ENCODE peak calls at places on chromosomes 5 and 9, in five cellular contexts. G is uterus, T is body of pancreas, X is EH, Y is HuH-7. C is an unnamed sample.

GRCh38 chr5:76546497-76547102 is 76.6 kb downstream of the F2RL2 start:
- DNase-seq in G (no peak), T (no peak), X (no peak), Y (no peak), C (no peak)

GRCh38 chr5:54140247-54140646 is 170.1 kb downstream of the ARL15 start:
- DNase-seq in G (no peak), T (no peak), X (no peak), Y (no peak), C (no peak)

GRCh38 chr9:89226076-89226475 is 47.5 kb upstream of the SHC3 start:
- DNase-seq in G (peak; percentile 79), T (no peak), X (peak; percentile 23), Y (no peak), C (no peak)

GRCh38 chr5:154901276-154901675 is 36.7 kb downstream of the GEMIN5 start:
- DNase-seq in G (no peak), T (no peak), X (peak; percentile 5), Y (no peak), C (no peak)

GRCh38 chr5:176702952-176703641 is 55.8 kb downstream of the TSPAN17 start:
- DNase-seq in G (no peak), T (no peak), X (no peak), Y (no peak), C (no peak)

GRCh38 chr5:965604-966344 is 42.8 kb upstream of the NKD2 start:
- DNase-seq in G (no peak), T (no peak), X (no peak), Y (no peak), C (no peak)

GRCh38 chr9:118059520-118060278 is 355.5 kb downstream of the TLR4 start:
- DNase-seq in G (no peak), T (no peak), X (peak; percentile 29), Y (no peak), C (no peak)

GRCh38 chr5:165310031-165310430 is 1804.6 kb downstream of the MAT2B start:
- DNase-seq in G (no peak), T (no peak), X (no peak), Y (no peak), C (no peak)

GRCh38 chr5:14467251-14467650 is 114.3 kb upstream of the OTULINL start:
- DNase-seq in G (no peak), T (no peak), X (no peak), Y (no peak), C (no peak)

GRCh38 chr5:1274471-1274870 is 20.4 kb downstream of the TERT start:
- DNase-seq in G (no peak), T (no peak), X (no peak), Y (no peak), C (no peak)

GRCh38 chr9:89381308-89381609 is 63.0 kb downstream of the SECISBP2 start:
- DNase-seq in G (no peak), T (no peak), X (no peak), Y (no peak), C (no peak)

GRCh38 chr5:101689306-101689705 is 606.8 kb downstream of the SLCO4C1 start:
- DNase-seq in G (no peak), T (no peak), X (no peak), Y (no peak), C (no peak)

GRCh38 chr5:103218164-103218563 is 40.4 kb upstream of the MACIR start:
- DNase-seq in G (no peak), T (no peak), X (peak; percentile 85), Y (no peak), C (no peak)

GRCh38 chr5:168042284-168043080 is 249.0 kb upstream of the WWC1 start:
- DNase-seq in G (no peak), T (no peak), X (no peak), Y (no peak), C (no peak)

GRCh38 chr9:93864840-93865239 is 90.3 kb downstream of the BARX1 start:
- DNase-seq in G (no peak), T (no peak), X (no peak), Y (no peak), C (no peak)

GRCh38 chr5:95794070-95794516 is 28.4 kb downstream of the GLRX start:
- DNase-seq in G (no peak), T (no peak), X (peak; percentile 85), Y (no peak), C (no peak)